ENCODE peak calls at places on chromosome 5, in nine cellular contexts. A, Z, E, H, S, G, N, F and V are unnamed samples.

GRCh38 chr5:176436641-176437040 is 11.5 kb upstream of the FAF2 start:
- DNase-seq in A (peak), Z (no peak), E (no peak), H (no peak), S (peak), G (no peak), N (no peak), F (no peak), V (no peak)

GRCh38 chr5:109597893-109598292 is 91.8 kb upstream of the MAN2A1 start:
- DNase-seq in A (no peak), Z (no peak), E (no peak), H (no peak), S (no peak), G (no peak), N (no peak), F (no peak), V (no peak)

GRCh38 chr5:134370306-134370870 is 981 bp upstream of the UBE2B start:
- DNase-seq in A (no peak), Z (no peak), E (no peak), H (no peak), S (peak), G (no peak), N (no peak), F (no peak), V (no peak)

GRCh38 chr5:137575847-137576246 is 76.7 kb upstream of the SPOCK1 start:
- DNase-seq in A (peak), Z (no peak), E (no peak), H (no peak), S (peak), G (no peak), N (no peak), F (no peak), V (no peak)

GRCh38 chr5:147857302-147858129 is 21.0 kb upstream of the SCGB3A2 start:
- DNase-seq in A (peak), Z (peak), E (peak), H (peak), S (peak), G (peak), N (peak), F (peak), V (peak)

GRCh38 chr5:128436825-128437224 is 101.2 kb downstream of the FBN2 start:
- DNase-seq in A (peak), Z (no peak), E (no peak), H (no peak), S (peak), G (no peak), N (no peak), F (no peak), V (no peak)

GRCh38 chr5:29208026-29208425 is 1985.5 kb upstream of the CDH6 start:
- DNase-seq in A (no peak), Z (no peak), E (no peak), H (no peak), S (peak), G (no peak), N (no peak), F (no peak), V (no peak)

GRCh38 chr5:74166064-74166463 is 474.5 kb downstream of the ENC1 start:
- DNase-seq in A (peak), Z (no peak), E (no peak), H (no peak), S (peak), G (no peak), N (no peak), F (no peak), V (no peak)

GRCh38 chr5:52774005-52774410 is 13.7 kb upstream of the ITGA1 start:
- DNase-seq in A (no peak), Z (peak), E (no peak), H (no peak), S (no peak), G (no peak), N (no peak), F (no peak), V (no peak)

GRCh38 chr5:127960126-127960744 is 123.3 kb upstream of the SLC12A2 start:
- DNase-seq in A (peak), Z (no peak), E (no peak), H (no peak), S (peak), G (no peak), N (no peak), F (no peak), V (no peak)

GRCh38 chr5:178058321-178059012 is 54.9 kb upstream of the N4BP3 start:
- DNase-seq in A (no peak), Z (no peak), E (no peak), H (peak), S (no peak), G (no peak), N (no peak), F (no peak), V (no peak)

GRCh38 chr5:81751836-81752643 is 1.1 kb upstream of the SSBP2 start:
- DNase-seq in A (peak), Z (peak), E (peak), H (no peak), S (no peak), G (no peak), N (peak), F (peak), V (peak)

GRCh38 chr5:14008819-14009311 is 64.4 kb upstream of the DNAH5 start:
- DNase-seq in A (no peak), Z (no peak), E (no peak), H (peak), S (no peak), G (no peak), N (peak), F (no peak), V (no peak)

GRCh38 chr5:31408814-31409213 is 123.1 kb downstream of the DROSHA start:
- DNase-seq in A (peak), Z (no peak), E (no peak), H (no peak), S (peak), G (no peak), N (no peak), F (no peak), V (no peak)

GRCh38 chr5:124453221-124454032 is 293.0 kb downstream of the ZNF608 start:
- DNase-seq in A (peak), Z (no peak), E (no peak), H (no peak), S (peak), G (no peak), N (no peak), F (no peak), V (no peak)

GRCh38 chr5:87300744-87301143 is 33.1 kb downstream of the RASA1 start:
- DNase-seq in A (peak), Z (no peak), E (no peak), H (no peak), S (peak), G (no peak), N (no peak), F (peak), V (no peak)

GRCh38 chr5:107868994-107869393 is 198.3 kb upstream of the EFNA5 start:
- DNase-seq in A (no peak), Z (no peak), E (no peak), H (no peak), S (no peak), G (no peak), N (no peak), F (no peak), V (no peak)

GRCh38 chr5:36744678-36745659 is 131.6 kb upstream of the NIPBL start:
- DNase-seq in A (peak), Z (peak), E (peak), H (peak), S (peak), G (peak), N (peak), F (peak), V (peak)

GRCh38 chr5:139745121-139745799 is 50.3 kb upstream of the PSD2 start:
- DNase-seq in A (peak), Z (no peak), E (peak), H (peak), S (peak), G (peak), N (no peak), F (peak), V (peak)

GRCh38 chr5:88889165-88890069 is 6.4 kb upstream of the MEF2C start:
- DNase-seq in A (peak), Z (no peak), E (no peak), H (peak), S (peak), G (peak), N (no peak), F (peak), V (peak)

GRCh38 chr5:57575839-57576238 is 93.2 kb upstream of the ACTBL2 start:
- DNase-seq in A (no peak), Z (no peak), E (no peak), H (no peak), S (no peak), G (no peak), N (no peak), F (no peak), V (no peak)

GRCh38 chr5:32319392-32319791 is 6.7 kb upstream of the MTMR12 start:
- DNase-seq in A (no peak), Z (no peak), E (peak), H (no peak), S (no peak), G (no peak), N (no peak), F (no peak), V (no peak)

GRCh38 chr5:167730121-167730520 is 561.3 kb upstream of the WWC1 start:
- DNase-seq in A (peak), Z (no peak), E (no peak), H (no peak), S (peak), G (no peak), N (no peak), F (no peak), V (no peak)

GRCh38 chr5:100761192-100761591 is 141.9 kb downstream of the ST8SIA4 start:
- DNase-seq in A (peak), Z (no peak), E (no peak), H (no peak), S (peak), G (no peak), N (no peak), F (no peak), V (no peak)

GRCh38 chr5:176192094-176192721 is 46.0 kb upstream of the SIMC1 start:
- DNase-seq in A (no peak), Z (no peak), E (no peak), H (no peak), S (no peak), G (no peak), N (no peak), F (no peak), V (no peak)

GRCh38 chr5:19175776-19176570 is 812.0 kb downstream of the CDH18 start:
- DNase-seq in A (no peak), Z (no peak), E (peak), H (no peak), S (no peak), G (no peak), N (no peak), F (no peak), V (no peak)

GRCh38 chr5:10454591-10455272 is 13.1 kb downstream of the ROPN1L start:
- DNase-seq in A (peak), Z (no peak), E (no peak), H (no peak), S (peak), G (no peak), N (no peak), F (no peak), V (no peak)

GRCh38 chr5:78647838-78648358 is 674 bp downstream of the LHFPL2 start:
- DNase-seq in A (peak), Z (no peak), E (peak), H (peak), S (peak), G (peak), N (peak), F (peak), V (peak)

GRCh38 chr5:135222171-135222681 is 176.8 kb downstream of the MACROH2A1 start:
- DNase-seq in A (no peak), Z (no peak), E (peak), H (no peak), S (no peak), G (no peak), N (peak), F (peak), V (no peak)

GRCh38 chr5:68378204-68378830 is 162.8 kb downstream of the PIK3R1 start:
- DNase-seq in A (no peak), Z (no peak), E (no peak), H (no peak), S (no peak), G (no peak), N (no peak), F (no peak), V (no peak)